ENCODE peak calls at places on chromosomes 4 and X, in nine cellular contexts. O, M, D, J, F, P, W, S and E are unnamed samples.

GRCh38 chr4:41814565-41814964 is 66.0 kb upstream of the PHOX2B start:
- DNase-seq in O (no peak), M (no peak), D (no peak), J (no peak), F (no peak), P (peak), W (no peak), S (peak), E (peak)

GRCh38 chr4:1794809-1795303 is 1.8 kb downstream of the FGFR3 start:
- DNase-seq in O (no peak), M (no peak), D (no peak), J (no peak), F (no peak), P (no peak), W (no peak), S (no peak), E (no peak)

GRCh38 chrX:56429581-56429980 is 133.8 kb upstream of the UBQLN2 start:
- DNase-seq in O (no peak), M (no peak), D (no peak), J (no peak), F (no peak), P (peak), W (no peak), S (no peak), E (no peak)

GRCh38 chr4:111136438-111136837 is 513.6 kb upstream of the PITX2 start:
- DNase-seq in O (no peak), M (no peak), D (no peak), J (no peak), F (no peak), P (peak), W (no peak), S (peak), E (no peak)

GRCh38 chrX:65502618-65503017 is 32.0 kb downstream of the LAS1L start:
- DNase-seq in O (no peak), M (no peak), D (no peak), J (no peak), F (no peak), P (no peak), W (no peak), S (no peak), E (no peak)

GRCh38 chr4:150501019-150501727 is 80.8 kb upstream of the MAB21L2 start:
- DNase-seq in O (peak), M (no peak), D (no peak), J (no peak), F (no peak), P (no peak), W (no peak), S (peak), E (no peak)

GRCh38 chr4:120228086-120228485 is 161.4 kb upstream of the MAD2L1 start:
- DNase-seq in O (peak), M (no peak), D (no peak), J (no peak), F (no peak), P (no peak), W (no peak), S (no peak), E (no peak)

GRCh38 chr4:124499266-124499665 is 213.3 kb downstream of the ANKRD50 start:
- DNase-seq in O (no peak), M (no peak), D (no peak), J (no peak), F (no peak), P (peak), W (no peak), S (no peak), E (peak)

GRCh38 chr4:183596056-183596757 is 62.8 kb downstream of the RWDD4 start:
- DNase-seq in O (no peak), M (no peak), D (no peak), J (no peak), F (no peak), P (no peak), W (no peak), S (no peak), E (peak)

GRCh38 chr4:56671373-56671772 is 9.7 kb downstream of the HOPX start:
- DNase-seq in O (no peak), M (no peak), D (no peak), J (no peak), F (no peak), P (no peak), W (no peak), S (no peak), E (no peak)

GRCh38 chr4:69239777-69240176 is 25.2 kb upstream of the UGT2B11 start:
- DNase-seq in O (no peak), M (no peak), D (no peak), J (no peak), F (no peak), P (no peak), W (no peak), S (no peak), E (no peak)

GRCh38 chr4:23770011-23770410 is 119.8 kb downstream of the PPARGC1A start:
- DNase-seq in O (no peak), M (no peak), D (no peak), J (no peak), F (no peak), P (no peak), W (no peak), S (peak), E (no peak)

GRCh38 chr4:54277691-54278090 is 48.6 kb downstream of the PDGFRA start:
- DNase-seq in O (no peak), M (no peak), D (no peak), J (no peak), F (no peak), P (no peak), W (no peak), S (peak), E (no peak)

GRCh38 chr4:123651536-123652175 is 255.1 kb downstream of the SPRY1 start:
- DNase-seq in O (no peak), M (no peak), D (no peak), J (no peak), F (no peak), P (no peak), W (no peak), S (no peak), E (no peak)

GRCh38 chr4:76943129-76943620 is 6.4 kb upstream of the SEPTIN11 start:
- DNase-seq in O (no peak), M (no peak), D (no peak), J (no peak), F (no peak), P (no peak), W (no peak), S (peak), E (no peak)

GRCh38 chr4:113539408-113539807 is 222.1 kb downstream of the CAMK2D start:
- DNase-seq in O (no peak), M (no peak), D (no peak), J (no peak), F (no peak), P (no peak), W (no peak), S (peak), E (no peak)

GRCh38 chr4:73250642-73251041 is 8.0 kb downstream of the ANKRD17 start:
- DNase-seq in O (no peak), M (no peak), D (no peak), J (no peak), F (no peak), P (no peak), W (no peak), S (no peak), E (no peak)

GRCh38 chr4:137956256-137956655 is 285.9 kb downstream of the SLC7A11 start:
- DNase-seq in O (no peak), M (no peak), D (no peak), J (no peak), F (no peak), P (no peak), W (no peak), S (peak), E (no peak)

GRCh38 chr4:119872344-119873031 is 194.2 kb downstream of the MAD2L1 start:
- DNase-seq in O (no peak), M (no peak), D (no peak), J (no peak), F (no peak), P (no peak), W (no peak), S (no peak), E (no peak)

GRCh38 chrX:10106801-10107200 is 50.0 kb upstream of the CLCN4 start:
- DNase-seq in O (no peak), M (no peak), D (no peak), J (no peak), F (no peak), P (no peak), W (no peak), S (no peak), E (no peak)

GRCh38 chr4:17358236-17358635 is 153.7 kb downstream of the QDPR start:
- DNase-seq in O (no peak), M (no peak), D (no peak), J (no peak), F (no peak), P (no peak), W (no peak), S (no peak), E (no peak)

GRCh38 chr4:138242076-138242829 is at the start of gene SLC7A11:
- DNase-seq in O (peak), M (peak), D (no peak), J (no peak), F (no peak), P (peak), W (peak), S (peak), E (peak)

GRCh38 chr4:106676173-106676921 is 307.8 kb upstream of the GIMD1 start:
- DNase-seq in O (peak), M (no peak), D (no peak), J (no peak), F (no peak), P (no peak), W (no peak), S (no peak), E (no peak)

GRCh38 chr4:184293552-184293951 is 75.9 kb upstream of the ENPP6 start:
- DNase-seq in O (peak), M (no peak), D (no peak), J (no peak), F (no peak), P (peak), W (no peak), S (no peak), E (no peak)

GRCh38 chr4:124738994-124739393 is 26.5 kb upstream of the ANKRD50 start:
- DNase-seq in O (no peak), M (no peak), D (no peak), J (no peak), F (no peak), P (peak), W (no peak), S (no peak), E (no peak)

GRCh38 chr4:79686976-79687375 is 278.9 kb upstream of the GK2 start:
- DNase-seq in O (no peak), M (no peak), D (no peak), J (no peak), F (no peak), P (no peak), W (no peak), S (no peak), E (no peak)

GRCh38 chr4:121736735-121737351 is 28.1 kb downstream of the SMIM43 start:
- DNase-seq in O (no peak), M (no peak), D (no peak), J (no peak), F (no peak), P (peak), W (no peak), S (peak), E (peak)

GRCh38 chr4:129218355-129218754 is 122.4 kb downstream of the C4orf33 start:
- DNase-seq in O (peak), M (no peak), D (no peak), J (no peak), F (no peak), P (peak), W (no peak), S (no peak), E (peak)

GRCh38 chrX:77003956-77004355 is 443.2 kb upstream of the FGF16 start:
- DNase-seq in O (no peak), M (no peak), D (no peak), J (no peak), F (no peak), P (no peak), W (no peak), S (no peak), E (no peak)

GRCh38 chr4:83961575-83961974 is 425.7 kb downstream of the GPAT3 start:
- DNase-seq in O (no peak), M (no peak), D (no peak), J (no peak), F (no peak), P (no peak), W (no peak), S (peak), E (no peak)

GRCh38 chr4:31983677-31984076 is 1263.5 kb downstream of the PCDH7 start:
- DNase-seq in O (no peak), M (no peak), D (no peak), J (no peak), F (no peak), P (no peak), W (no peak), S (no peak), E (no peak)

GRCh38 chrX:45775462-45775861 is 574.8 kb upstream of the DIPK2B start:
- DNase-seq in O (no peak), M (no peak), D (no peak), J (no peak), F (no peak), P (peak), W (no peak), S (peak), E (no peak)

GRCh38 chr4:89803036-89803435 is 33.9 kb downstream of the SNCA start:
- DNase-seq in O (no peak), M (no peak), D (no peak), J (no peak), F (no peak), P (no peak), W (no peak), S (no peak), E (no peak)

GRCh38 chrX:13764765-13765164 is 30.2 kb downstream of the OFD1 start:
- DNase-seq in O (no peak), M (no peak), D (no peak), J (no peak), F (no peak), P (peak), W (no peak), S (no peak), E (peak)
- TF ChIP-seq CTCF in O (no peak), M (peak), D (peak), J (no peak), F (peak), P (peak), W (no peak), S (no peak), E (peak)

DNA sequence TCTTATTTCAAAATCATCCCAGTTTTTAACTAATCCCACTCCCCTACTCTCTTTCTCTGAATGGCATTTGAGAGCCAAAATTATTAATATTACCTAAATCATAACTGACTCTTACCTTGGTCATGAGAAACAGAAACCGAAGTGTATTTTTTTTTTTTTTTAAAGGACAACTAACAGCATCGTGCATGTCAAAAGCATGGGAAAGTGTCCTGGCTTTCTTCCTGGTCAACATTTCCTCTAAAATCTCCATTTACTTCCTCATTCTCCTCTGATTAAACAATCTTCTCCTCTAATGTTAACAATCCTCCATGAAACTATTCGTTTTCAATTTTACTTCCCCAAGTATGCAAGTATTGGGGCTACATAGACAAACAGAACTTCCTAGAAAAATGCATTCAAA is 2.1 kb upstream of the STS start:
- DNase-seq in O (no peak), M (no peak), D (no peak), J (no peak), F (no peak), P (no peak), W (no peak), S (peak), E (no peak)
- H3K27ac ChIP-seq in O (no peak), M (peak), D (no peak), J (no peak), F (peak), P (no peak), W (peak), S (no peak), E (no peak)

DNA sequence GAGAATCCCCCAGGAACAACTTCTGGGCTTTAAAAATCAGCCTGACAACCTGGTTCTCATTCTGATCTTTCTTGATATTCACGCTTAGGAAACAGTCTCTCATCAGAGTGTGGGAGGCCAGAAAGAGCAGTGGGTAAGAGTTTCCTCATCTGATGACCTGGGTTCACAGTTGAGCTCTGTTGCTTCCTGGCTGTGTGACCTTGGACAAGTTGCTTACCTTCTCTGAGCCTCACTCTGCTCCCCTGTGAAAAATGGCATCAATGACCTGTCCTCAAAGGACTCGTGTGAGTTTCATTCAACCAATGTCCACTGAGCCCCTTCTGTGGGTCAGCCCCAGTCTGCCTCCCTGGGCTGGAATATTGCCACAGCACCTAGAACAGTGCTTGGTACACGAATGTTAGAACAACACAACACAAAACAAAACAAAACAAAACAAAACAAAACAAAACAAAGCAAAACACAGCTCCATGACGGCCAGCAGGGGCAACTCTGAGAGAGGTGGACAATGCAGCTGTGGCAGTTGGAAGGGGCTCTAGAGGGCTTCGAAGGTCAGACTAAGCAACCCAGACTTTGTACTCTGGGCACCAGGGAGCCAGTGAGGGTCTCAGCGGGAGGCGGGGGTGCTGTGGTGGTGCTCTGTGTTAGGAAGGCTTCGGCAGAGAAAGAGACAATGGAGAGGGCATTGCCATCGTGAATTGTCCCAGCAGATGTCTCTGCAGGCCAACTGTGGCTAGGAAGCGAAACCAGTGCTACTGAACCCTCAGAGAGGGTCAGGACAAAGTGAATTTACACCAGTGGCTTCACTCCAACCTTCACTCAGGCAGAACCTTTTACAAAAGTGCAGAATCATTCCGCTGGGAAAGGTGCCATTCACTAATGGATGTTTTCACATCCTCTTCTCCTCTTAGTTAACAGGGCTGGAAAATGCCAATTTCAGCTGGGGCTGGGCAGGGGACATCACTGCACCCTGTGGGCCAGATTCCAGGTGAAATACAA is 14.3 kb upstream of the C4orf50 start:
- DNase-seq in O (no peak), M (no peak), D (no peak), J (no peak), F (no peak), P (no peak), W (no peak), S (no peak), E (no peak)
- TF ChIP-seq CTCF in O (no peak), M (no peak), D (no peak), J (no peak), F (no peak), P (no peak), W (peak), S (no peak), E (no peak)

GRCh38 chrX:150508018-150508417 is 60.4 kb upstream of the MTM1 start:
- DNase-seq in O (no peak), M (no peak), D (no peak), J (no peak), F (no peak), P (no peak), W (no peak), S (no peak), E (no peak)
- H3K27ac ChIP-seq in O (no peak), M (peak), D (peak), J (peak), F (peak), P (peak), W (peak), S (no peak), E (no peak)

GRCh38 chr4:10192331-10192730 is 75.7 kb upstream of the WDR1 start:
- DNase-seq in O (no peak), M (no peak), D (no peak), J (no peak), F (no peak), P (no peak), W (no peak), S (no peak), E (peak)
- TF ChIP-seq CTCF in O (no peak), M (no peak), D (no peak), J (no peak), F (no peak), P (no peak), W (no peak), S (no peak), E (peak)

DNA sequence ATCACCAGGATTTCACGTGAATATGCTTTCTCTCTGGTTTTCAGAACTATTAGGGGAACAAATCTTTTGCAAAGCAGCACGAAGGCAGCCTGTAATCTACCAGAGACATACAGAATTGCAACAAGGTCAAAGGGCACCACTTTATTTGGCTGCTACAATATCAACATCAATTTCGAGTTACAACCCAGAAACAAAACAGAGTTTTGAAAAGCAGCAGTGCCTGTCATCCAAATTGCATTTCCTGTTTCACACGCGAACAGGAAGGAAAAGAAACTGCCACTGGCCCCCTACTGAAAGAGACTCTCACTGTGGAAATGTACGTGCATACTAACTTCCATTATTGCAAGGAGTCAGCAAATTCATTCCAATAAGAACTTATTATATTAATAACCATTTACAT is 17.1 kb upstream of the C1QTNF7 start:
- DNase-seq in O (no peak), M (no peak), D (no peak), J (no peak), F (no peak), P (no peak), W (no peak), S (no peak), E (no peak)
- H3K27ac ChIP-seq in O (peak), M (peak), D (peak), J (no peak), F (no peak), P (no peak), W (no peak), S (no peak), E (no peak)

DNA sequence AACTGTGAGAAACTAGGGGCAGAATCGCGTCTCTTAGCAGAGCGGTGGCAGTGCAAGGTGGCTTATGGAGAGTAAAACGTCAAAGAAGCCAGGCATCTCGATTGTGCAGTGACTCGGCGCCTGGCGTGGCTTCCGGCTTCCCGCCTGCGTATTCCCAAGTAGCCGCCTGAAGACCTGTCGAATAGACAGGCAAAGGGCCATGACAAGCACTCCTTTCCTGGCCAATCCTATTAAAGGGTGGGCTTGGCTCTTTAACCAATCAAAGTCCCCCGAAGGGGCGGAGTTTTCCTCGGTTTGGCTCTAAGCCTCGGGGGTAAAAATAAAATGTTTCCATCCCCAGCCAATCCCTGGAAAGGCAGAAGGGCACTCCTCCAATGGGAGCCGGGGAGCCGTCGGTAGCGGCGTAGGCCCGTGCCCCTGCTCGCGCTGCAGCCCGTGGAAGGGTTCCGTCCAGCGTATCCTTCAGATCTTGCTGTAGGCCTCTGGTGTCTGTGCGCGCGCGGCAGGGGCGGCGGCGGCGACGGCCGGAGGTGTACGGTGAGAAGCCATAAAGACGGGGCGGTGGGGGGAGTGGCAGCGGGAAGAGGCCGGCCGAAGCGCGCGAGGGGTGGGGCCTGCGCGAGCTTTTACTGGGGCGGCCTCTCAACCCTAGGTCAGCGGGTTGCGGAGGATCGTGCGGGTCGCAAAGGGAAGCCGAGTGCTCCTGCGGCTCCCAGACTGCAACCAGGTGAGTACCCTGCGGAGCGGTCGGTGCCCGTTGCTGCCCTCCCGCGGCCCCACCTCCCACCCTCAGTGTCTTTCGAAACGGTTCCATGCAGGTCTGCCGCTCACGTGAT is at the start of gene KANTR:
- DNase-seq in O (peak), M (peak), D (peak), J (peak), F (peak), P (peak), W (peak), S (peak), E (peak)
- TF ChIP-seq CTCF in O (no peak), M (no peak), D (no peak), J (no peak), F (no peak), P (no peak), W (no peak), S (no peak), E (no peak)

GRCh38 chrX:1394731-1395501 is 3.0 kb upstream of the SLC25A6 start:
- DNase-seq in O (no peak), M (peak), D (peak), J (peak), F (peak), P (no peak), W (peak), S (no peak), E (no peak)
- H3K27ac ChIP-seq in O (no peak), M (no peak), D (peak), J (no peak), F (peak), P (no peak), W (no peak), S (no peak), E (peak)

GRCh38 chr4:81052119-81053068 is 21.9 kb downstream of the BMP3 start:
- DNase-seq in O (no peak), M (peak), D (no peak), J (peak), F (peak), P (peak), W (no peak), S (peak), E (peak)
- TF ChIP-seq CTCF in O (peak), M (peak), D (peak), J (no peak), F (peak), P (peak), W (peak), S (peak), E (peak)